ENCODE peak calls at places on chromosomes 1 and 21, in ten cellular contexts. W is GM04504; G is NCI-H460; K is GM06990; P is K562; Q is glutamatergic neuron; I is activated T-helper 1 cell treated with anti-CD3 and anti-CD28 coated beads, Interleukin-2, amount 50 U/mL, for 16 hours; R is nucleus accumbens; D is GM12865; L is activated gamma-delta T cell treated with anti-CD3 and anti-CD28 coated beads, Interleukin-2, amount 50 U/mL, for 16 hours. T is an unnamed sample.

GRCh38 chr1:34371829-34372532 is 195.3 kb downstream of the C1orf94 start:
- DNase-seq in W (no peak), G (no peak), K (no peak), P (no peak), Q (no peak), I (no peak), R (no peak), D (no peak), L (no peak), T (no peak)

GRCh38 chr1:46819335-46819734 is 20.5 kb downstream of the CYP4B1 start:
- DNase-seq in W (no peak), G (no peak), K (no peak), P (no peak), Q (no peak), I (no peak), R (no peak), D (no peak), L (no peak), T (no peak)

GRCh38 chr1:25566730-25567341 is 23.4 kb downstream of the LDLRAP1 start:
- DNase-seq in W (peak; percentile 75), G (no peak), K (no peak), P (no peak), Q (peak; percentile 48), I (no peak), R (no peak), D (no peak), L (peak; percentile 40), T (no peak)

GRCh38 chr1:40432644-40433385 is 17.5 kb upstream of the ZFP69B start:
- DNase-seq in W (no peak), G (no peak), K (no peak), P (no peak), Q (no peak), I (no peak), R (no peak), D (no peak), L (no peak), T (no peak)

GRCh38 chr1:219201656-219202055 is 28.0 kb downstream of the LYPLAL1 start:
- DNase-seq in W (no peak), G (no peak), K (no peak), P (no peak), Q (no peak), I (no peak), R (no peak), D (no peak), L (no peak), T (no peak)

GRCh38 chr1:54995835-54996234 is 2.9 kb upstream of the BSND start:
- DNase-seq in W (no peak), G (no peak), K (no peak), P (no peak), Q (no peak), I (peak; percentile 15), R (no peak), D (no peak), L (peak; percentile 9), T (no peak)

GRCh38 chr21:41768371-41769042 is 1.7 kb upstream of the RIPK4 start:
- DNase-seq in W (peak; percentile 77), G (no peak), K (no peak), P (peak; percentile 14), Q (no peak), I (no peak), R (no peak), D (no peak), L (no peak), T (no peak)

GRCh38 chr21:35338881-35339632 is 290.0 kb upstream of the RUNX1 start:
- DNase-seq in W (no peak), G (no peak), K (no peak), P (no peak), Q (no peak), I (no peak), R (no peak), D (no peak), L (no peak), T (no peak)

GRCh38 chr1:87061742-87062156 is 147.3 kb downstream of the HS2ST1 start:
- DNase-seq in W (peak; percentile 9), G (no peak), K (peak; percentile 67), P (no peak), Q (no peak), I (no peak), R (no peak), D (peak; percentile 74), L (no peak), T (no peak)

GRCh38 chr1:5978452-5978851 is 13.8 kb downstream of the NPHP4 start:
- DNase-seq in W (no peak), G (no peak), K (no peak), P (no peak), Q (no peak), I (no peak), R (no peak), D (no peak), L (no peak), T (no peak)

GRCh38 chr1:208524376-208524775 is 280.2 kb upstream of the PLXNA2 start:
- DNase-seq in W (no peak), G (no peak), K (no peak), P (no peak), Q (no peak), I (no peak), R (no peak), D (no peak), L (no peak), T (no peak)

GRCh38 chr1:44276006-44276405 is 62.7 kb downstream of the DMAP1 start:
- DNase-seq in W (peak; percentile 15), G (no peak), K (no peak), P (no peak), Q (no peak), I (no peak), R (no peak), D (no peak), L (no peak), T (no peak)

GRCh38 chr1:226962421-226963391 is 22.6 kb downstream of the COQ8A start:
- DNase-seq in W (no peak), G (no peak), K (no peak), P (no peak), Q (no peak), I (no peak), R (no peak), D (no peak), L (no peak), T (no peak)

GRCh38 chr1:164602480-164603093 is 43.6 kb downstream of the PBX1 start:
- DNase-seq in W (peak; percentile 56), G (peak; percentile 12), K (no peak), P (no peak), Q (no peak), I (no peak), R (no peak), D (no peak), L (no peak), T (no peak)

GRCh38 chr21:26506951-26507350 is 66.1 kb downstream of the CYYR1 start:
- DNase-seq in W (peak; percentile 42), G (peak; percentile 49), K (no peak), P (no peak), Q (no peak), I (no peak), R (no peak), D (no peak), L (no peak), T (no peak)

GRCh38 chr1:92444351-92444750 is 42.4 kb downstream of the GFI1 start:
- DNase-seq in W (peak; percentile 5), G (no peak), K (no peak), P (no peak), Q (no peak), I (no peak), R (no peak), D (no peak), L (no peak), T (no peak)

GRCh38 chr21:26100573-26100972 is 70.0 kb downstream of the APP start:
- DNase-seq in W (no peak), G (no peak), K (no peak), P (no peak), Q (no peak), I (no peak), R (no peak), D (no peak), L (no peak), T (no peak)

GRCh38 chr1:174652496-174653280 is 204.9 kb downstream of the GPR52 start:
- DNase-seq in W (no peak), G (no peak), K (no peak), P (no peak), Q (no peak), I (no peak), R (no peak), D (no peak), L (no peak), T (no peak)

GRCh38 chr1:83905315-83905907 is 93.5 kb downstream of the TTLL7 start:
- DNase-seq in W (no peak), G (no peak), K (peak; percentile 8), P (peak; percentile 43), Q (no peak), I (no peak), R (no peak), D (peak; percentile 30), L (peak; percentile 1), T (no peak)

GRCh38 chr1:20402585-20403422 is 83.2 kb downstream of the CAMK2N1 start:
- DNase-seq in W (no peak), G (no peak), K (no peak), P (no peak), Q (no peak), I (no peak), R (no peak), D (no peak), L (no peak), T (no peak)

GRCh38 chr1:95364546-95364945 is 130.5 kb downstream of the RWDD3 start:
- DNase-seq in W (no peak), G (no peak), K (no peak), P (no peak), Q (no peak), I (no peak), R (no peak), D (no peak), L (no peak), T (no peak)

GRCh38 chr1:189970331-189971230 is 507.1 kb downstream of the BRINP3 start:
- DNase-seq in W (no peak), G (no peak), K (no peak), P (no peak), Q (no peak), I (no peak), R (no peak), D (no peak), L (no peak), T (no peak)

GRCh38 chr1:181396171-181396670 is 87.1 kb upstream of the CACNA1E start:
- DNase-seq in W (no peak), G (no peak), K (no peak), P (no peak), Q (no peak), I (peak; percentile 8), R (no peak), D (no peak), L (no peak), T (no peak)

T was measured in GM18507.